ENCODE peak calls at places on chromosomes 16 and 17, in five cellular contexts. V is NCI-H2081; P is ELR; F is stimulated activated naive CD4-positive, alpha-beta T cell; R is memory B cell. Y is an unnamed sample.

GRCh38 chr17:66018786-66019185 is 173.1 kb downstream of the CEP112 start:
- DNase-seq in F (no peak), P (no peak), R (no peak), V (peak), Y (no peak)

GRCh38 chr16:24986512-24987303 is 28.5 kb downstream of the ARHGAP17 start:
- DNase-seq in F (no peak), R (no peak), V (no peak), P (peak), Y (no peak)

GRCh38 chr17:74392848-74393247 is 25.5 kb downstream of the GPR142 start:
- DNase-seq in V (peak), F (no peak), R (no peak), P (no peak), Y (no peak)

GRCh38 chr17:10295728-10296343 is 77.0 kb downstream of the MYH13 start:
- DNase-seq in P (peak), V (no peak), R (no peak), F (no peak), Y (no peak)

GRCh38 chr16:65600629-65601028 is 478.8 kb upstream of the CDH11 start:
- DNase-seq in F (no peak), P (no peak), R (no peak), V (no peak), Y (no peak)

GRCh38 chr16:2762711-2763110 is 10.3 kb downstream of the SRRM2 start:
- DNase-seq in V (no peak), P (no peak), F (no peak), R (no peak), Y (no peak)

GRCh38 chr16:82432261-82432660 is 194.5 kb upstream of the CDH13 start:
- DNase-seq in V (no peak), F (no peak), R (no peak), P (no peak), Y (no peak)

GRCh38 chr16:1548234-1548633 is 14.8 kb downstream of the TMEM204 start:
- DNase-seq in P (no peak), F (no peak), V (peak), R (no peak), Y (no peak)

GRCh38 chr17:77905766-77906165 is 52.7 kb upstream of the TNRC6C start:
- DNase-seq in P (no peak), V (no peak), R (no peak), F (no peak), Y (no peak)

GRCh38 chr16:3665508-3665907 is 11.0 kb downstream of the DNASE1 start:
- DNase-seq in F (no peak), V (no peak), R (no peak), P (no peak), Y (no peak)

GRCh38 chr17:81102352-81102751 is 63.0 kb upstream of the PVALEF start:
- DNase-seq in V (no peak), F (no peak), P (no peak), R (no peak), Y (no peak)

GRCh38 chr17:21090889-21091618 is 35.7 kb upstream of the DHRS7B start:
- DNase-seq in P (no peak), R (no peak), V (no peak), F (no peak), Y (no peak)

GRCh38 chr16:53678756-53679334 is 24.8 kb downstream of the RPGRIP1L start:
- DNase-seq in R (no peak), P (no peak), F (no peak), V (no peak), Y (no peak)

GRCh38 chr17:63702223-63702577 is 2.3 kb upstream of the LIMD2 start:
- DNase-seq in F (no peak), P (no peak), V (peak), R (peak), Y (no peak)

GRCh38 chr16:49453983-49454382 is 80.4 kb downstream of the C16orf78 start:
- DNase-seq in F (no peak), R (no peak), V (no peak), P (no peak), Y (no peak)

GRCh38 chr16:88264641-88265285 is 118.0 kb upstream of the ZNF469 start:
- DNase-seq in V (no peak), F (no peak), P (peak), R (no peak), Y (no peak)

GRCh38 chr16:20385844-20386832 is 18.4 kb downstream of the PDILT start:
- DNase-seq in V (peak), F (peak), R (peak), P (peak), Y (peak)

GRCh38 chr17:72590882-72591499 is 470.2 kb downstream of the SOX9 start:
- DNase-seq in R (no peak), F (no peak), V (peak), P (peak), Y (no peak)

GRCh38 chr16:81445143-81445922 is 725 bp downstream of the CMIP start:
- DNase-seq in V (peak), P (peak), R (peak), F (peak), Y (no peak)

GRCh38 chr16:15822957-15823356 is 33.9 kb downstream of the MYH11 start:
- DNase-seq in V (no peak), P (no peak), R (no peak), F (no peak), Y (no peak)

GRCh38 chr16:58011652-58012051 is 10.4 kb downstream of the USB1 start:
- DNase-seq in F (no peak), P (peak), V (no peak), R (no peak), Y (no peak)

GRCh38 chr16:68093816-68094613 is 8.8 kb downstream of the NFATC3 start:
- DNase-seq in F (no peak), V (no peak), P (peak), R (no peak), Y (no peak)

GRCh38 chr16:53754938-53755910 is 51.3 kb downstream of the FTO start:
- DNase-seq in F (no peak), V (peak), R (no peak), P (peak), Y (no peak)

GRCh38 chr16:11833951-11834695 is 17.2 kb downstream of the RSL1D1 start:
- DNase-seq in P (no peak), F (no peak), V (no peak), R (no peak), Y (no peak)

GRCh38 chr17:29178750-29179231 is 1.4 kb downstream of the MYO18A start:
- DNase-seq in F (no peak), R (no peak), P (no peak), V (no peak), Y (no peak)

GRCh38 chr17:71975331-71975801 is 145.5 kb upstream of the SOX9 start:
- DNase-seq in R (no peak), V (no peak), P (peak), F (no peak), Y (no peak)

GRCh38 chr17:50708050-50709000 is 611 bp upstream of the ANKRD40 start:
- DNase-seq in R (no peak), P (peak), F (no peak), V (peak), Y (no peak)

GRCh38 chr17:27530791-27531391 is 74.6 kb downstream of the KSR1 start:
- DNase-seq in P (no peak), R (no peak), V (no peak), F (no peak), Y (no peak)

GRCh38 chr17:31404028-31404949 is 12.8 kb downstream of the RAB11FIP4 start:
- DNase-seq in F (no peak), P (peak), R (no peak), V (peak), Y (no peak)

GRCh38 chr17:17693955-17694228 is 12.6 kb downstream of the RAI1 start:
- DNase-seq in F (no peak), V (no peak), R (peak), P (no peak), Y (no peak)

GRCh38 chr17:29840884-29841283 is 89.1 kb downstream of the SSH2 start:
- DNase-seq in V (no peak), F (no peak), R (no peak), P (peak), Y (no peak)

GRCh38 chr17:15368605-15369004 is 27.2 kb upstream of the TEKT3 start:
- DNase-seq in P (no peak), F (no peak), R (no peak), V (no peak), Y (no peak)

GRCh38 chr17:68602267-68602644 is 1.1 kb upstream of the FAM20A start:
- DNase-seq in R (no peak), P (no peak), F (no peak), V (no peak), Y (no peak)

GRCh38 chr17:78737332-78737731 is 44.7 kb downstream of the CYTH1 start:
- DNase-seq in P (peak), V (peak), F (no peak), R (no peak), Y (no peak)

GRCh38 chr17:42895185-42895555 is 5.4 kb upstream of the G6PC1 start:
- DNase-seq in V (no peak), R (no peak), P (peak), F (no peak), Y (no peak)

GRCh38 chr17:17783825-17784598 is 52.8 kb downstream of the SREBF1 start:
- DNase-seq in V (peak), P (no peak), F (peak), R (peak), Y (no peak)

GRCh38 chr17:38727661-38728220 is 2.4 kb upstream of the CISD3 start:
- DNase-seq in R (no peak), F (peak), P (no peak), V (no peak), Y (no peak)

GRCh38 chr16:58475220-58475619 is 24.7 kb upstream of the NDRG4 start:
- DNase-seq in V (no peak), P (no peak), F (no peak), R (no peak), Y (no peak)

GRCh38 chr17:74176546-74177001 is 26.9 kb upstream of the RPL38 start:
- DNase-seq in R (no peak), F (peak), V (peak), P (peak), Y (no peak)